ENCODE peak calls at places on chromosomes 12 and 14, in six cellular contexts. E is progenitor cell of endocrine pancreas, Q is AG09309, W is nephron progenitor cell, O is IMR-90, C is left ventricle myocardium inferior. A is an unnamed sample.

GRCh38 chr14:101947904-101948665 is 16.3 kb upstream of the DYNC1H1 start:
- DNase-seq in E (peak; percentile 100), O (peak; percentile 100), C (peak; percentile 100), W (peak; percentile 99), Q (peak; percentile 99), A (peak; percentile 100)

GRCh38 chr14:65658202-65658601 is 245.7 kb downstream of the FUT8 start:
- DNase-seq in Q (peak; percentile 2), W (no peak), E (no peak), C (no peak), O (peak; percentile 81), A (no peak)

GRCh38 chr12:59317598-59317997 is 278.2 kb upstream of the SLC16A7 start:
- DNase-seq in O (no peak), W (no peak), C (no peak), E (no peak), Q (no peak), A (no peak)

GRCh38 chr14:33938131-33938949 is 12.5 kb downstream of the EGLN3 start:
- DNase-seq in C (peak; percentile 87), E (no peak), Q (no peak), O (no peak), W (peak; percentile 38), A (no peak)

GRCh38 chr14:72836085-72836484 is 57.8 kb downstream of the DPF3 start:
- DNase-seq in C (no peak), E (no peak), Q (no peak), O (no peak), W (no peak), A (no peak)

GRCh38 chr12:62891805-62892549 is 43.0 kb downstream of the PPM1H start:
- DNase-seq in O (no peak), Q (no peak), W (no peak), E (no peak), C (no peak), A (no peak)

GRCh38 chr14:81311128-81311527 is 89.0 kb downstream of the STON2 start:
- DNase-seq in Q (no peak), W (no peak), O (no peak), C (no peak), E (no peak), A (no peak)

GRCh38 chr12:48390026-48390425 is 39.3 kb upstream of the ZNF641 start:
- DNase-seq in E (no peak), C (no peak), O (no peak), Q (no peak), W (no peak), A (no peak)

GRCh38 chr12:126706300-126706699 is 1560.7 kb upstream of the TMEM132C start:
- DNase-seq in C (no peak), E (no peak), Q (no peak), O (no peak), W (no peak), A (no peak)

GRCh38 chr12:51269174-51270066 is 795 bp downstream of the SMAGP start:
- DNase-seq in O (no peak), C (peak; percentile 27), W (peak; percentile 59), Q (no peak), E (peak; percentile 65), A (peak; percentile 67)

GRCh38 chr12:62720661-62721330 is 214.2 kb downstream of the PPM1H start:
- DNase-seq in E (no peak), O (peak; percentile 83), C (no peak), Q (no peak), W (no peak), A (no peak)

GRCh38 chr14:69363055-69363454 is 35.0 kb downstream of the ERH start:
- DNase-seq in C (peak; percentile 33), O (peak; percentile 33), E (no peak), Q (no peak), W (peak; percentile 51), A (no peak)

GRCh38 chr12:111557271-111558106 is 41.6 kb downstream of the ATXN2 start:
- DNase-seq in Q (no peak), W (no peak), O (peak; percentile 16), E (no peak), C (no peak), A (no peak)

GRCh38 chr14:95319312-95320075 is at the start of gene CLMN:
- DNase-seq in Q (no peak), E (peak; percentile 43), O (peak; percentile 4), C (peak; percentile 44), W (peak; percentile 78), A (peak; percentile 37)

GRCh38 chr12:108454539-108455139 is 60.4 kb upstream of the FICD start:
- DNase-seq in O (no peak), Q (no peak), C (no peak), E (no peak), W (no peak), A (no peak)

GRCh38 chr12:108455706-108456105 is 59.4 kb upstream of the FICD start:
- DNase-seq in W (no peak), C (no peak), E (no peak), Q (no peak), O (no peak), A (no peak)

GRCh38 chr12:108457734-108458361 is 57.2 kb upstream of the FICD start:
- DNase-seq in C (no peak), E (no peak), O (no peak), W (no peak), Q (no peak), A (no peak)

GRCh38 chr12:108459106-108459505 is 56.0 kb upstream of the FICD start:
- DNase-seq in O (no peak), C (no peak), E (no peak), W (no peak), Q (no peak), A (no peak)

DNA sequence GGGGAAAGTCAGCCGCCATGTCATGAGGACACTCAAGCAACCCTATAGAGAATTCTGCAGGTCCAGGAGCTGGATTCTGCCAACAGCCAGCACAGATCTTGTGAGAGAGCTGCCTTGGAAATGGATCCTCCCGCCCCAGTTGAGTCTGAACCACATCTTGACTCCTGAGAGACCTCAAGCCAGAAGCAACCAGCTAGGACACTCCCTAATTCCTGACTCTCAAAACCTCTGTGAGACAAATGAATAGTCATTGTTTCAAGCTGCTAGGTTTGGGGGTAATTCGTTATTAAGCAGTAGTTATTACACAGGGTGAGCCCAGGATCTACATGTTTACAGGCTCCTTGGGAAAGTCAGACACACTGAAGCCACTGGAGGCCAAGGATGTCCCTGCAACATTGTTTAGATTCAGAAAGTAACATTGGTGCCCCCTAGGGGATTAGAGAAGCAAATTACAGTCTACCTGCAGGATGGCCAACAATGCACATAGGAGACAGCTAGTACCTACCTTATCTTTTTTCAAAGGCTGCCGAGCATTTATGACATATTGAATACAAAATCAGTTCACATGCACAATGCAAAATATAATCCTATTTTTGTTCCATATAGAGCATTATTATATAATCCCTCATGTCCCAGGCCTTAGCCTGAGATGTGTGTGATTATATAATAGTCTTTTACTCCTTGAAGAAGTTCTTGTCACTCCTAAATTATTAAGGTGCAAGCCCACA is 57.9 kb upstream of the FICD start:
- DNase-seq in C (no peak), O (peak; percentile 34), E (peak; percentile 10), W (peak; percentile 34), Q (peak; percentile 28), A (peak; percentile 25)
- TF ChIP-seq CTCF in C (peak; percentile 82), O (peak; percentile 48), E (peak; percentile 80), W (peak; percentile 73), Q (peak; percentile 73), A (peak; percentile 67)

DNA sequence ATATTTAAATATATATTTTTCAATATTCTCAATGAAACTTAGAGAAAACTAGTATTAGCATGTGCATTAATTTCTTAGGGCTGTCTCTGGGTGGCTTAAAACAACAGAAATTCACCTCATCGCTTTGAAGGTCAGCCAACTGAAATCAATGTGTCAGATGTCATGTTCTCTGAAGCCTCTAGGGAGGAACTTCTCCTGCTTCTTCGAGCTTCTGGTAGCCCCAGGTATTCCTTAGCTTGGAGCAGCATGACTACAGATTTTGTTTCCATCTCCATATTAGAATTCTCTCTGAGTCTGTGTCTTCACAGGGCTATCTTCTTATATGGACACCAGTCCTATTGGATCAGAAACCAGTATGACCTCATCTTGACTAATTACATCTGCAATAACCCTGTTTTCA is 221.5 kb downstream of the PDZRN4 start:
- DNase-seq in C (no peak), O (no peak), Q (no peak), E (no peak), W (no peak), A (no peak)
- TF ChIP-seq CTCF in C (no peak), O (no peak), Q (no peak), E (no peak), W (no peak), A (no peak)

DNA sequence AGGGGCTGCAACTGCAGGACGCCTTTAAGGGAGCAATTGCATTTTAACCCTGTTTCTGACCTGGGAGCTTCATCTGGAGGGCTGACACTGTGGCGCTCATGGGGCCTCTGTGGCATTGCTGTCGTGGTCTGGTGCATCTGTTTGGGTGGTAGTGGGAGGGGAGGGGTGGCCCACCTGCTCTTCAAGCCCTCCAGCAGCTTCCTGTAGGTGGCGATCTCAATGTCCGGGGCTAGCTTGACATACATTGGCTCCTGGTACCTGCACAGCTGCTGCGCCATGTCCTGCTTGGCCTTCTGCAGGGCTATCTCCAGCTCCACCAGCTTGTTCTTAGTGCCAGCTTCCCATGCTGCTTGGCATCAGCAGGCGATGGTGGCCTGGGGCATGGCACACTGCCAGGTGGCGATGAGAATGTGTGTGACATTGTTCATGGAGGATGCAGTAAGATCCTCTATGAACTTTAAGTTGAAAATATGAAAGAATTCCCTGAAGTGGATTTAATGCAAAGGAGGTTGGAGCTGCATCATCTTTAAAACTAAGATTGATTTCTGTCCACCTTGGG is 7.7 kb upstream of the KRT82 start:
- DNase-seq in C (no peak), E (no peak), Q (no peak), W (no peak), O (no peak), A (no peak)
- TF ChIP-seq CTCF in C (no peak), E (no peak), Q (no peak), W (no peak), O (no peak), A (no peak)

DNA sequence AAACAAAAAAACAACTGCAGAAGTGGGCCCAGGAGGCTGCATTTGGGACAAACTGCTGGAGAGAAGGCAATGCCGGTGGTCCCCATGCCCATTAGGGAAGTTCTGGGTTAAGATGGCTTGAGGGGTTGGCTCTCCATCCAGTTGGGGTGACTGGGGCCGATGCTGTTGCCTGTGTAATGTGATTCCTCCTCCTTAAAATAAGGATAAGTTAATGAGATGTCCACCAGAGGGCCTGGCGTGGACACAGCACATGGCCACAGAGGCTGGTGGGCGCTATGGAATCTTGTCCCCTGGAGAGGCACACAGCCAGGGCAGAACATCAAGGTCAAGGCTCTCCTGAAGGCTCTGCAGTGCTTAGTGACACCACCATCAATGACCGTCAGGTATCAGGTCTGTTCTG is 1.0 kb upstream of the TESC start:
- DNase-seq in E (no peak), O (peak; percentile 16), W (peak; percentile 32), C (no peak), Q (no peak), A (peak; percentile 26)
- TF ChIP-seq CTCF in E (peak; percentile 45), O (peak; percentile 38), W (peak; percentile 34), C (peak; percentile 47), Q (peak; percentile 55), A (no peak)

DNA sequence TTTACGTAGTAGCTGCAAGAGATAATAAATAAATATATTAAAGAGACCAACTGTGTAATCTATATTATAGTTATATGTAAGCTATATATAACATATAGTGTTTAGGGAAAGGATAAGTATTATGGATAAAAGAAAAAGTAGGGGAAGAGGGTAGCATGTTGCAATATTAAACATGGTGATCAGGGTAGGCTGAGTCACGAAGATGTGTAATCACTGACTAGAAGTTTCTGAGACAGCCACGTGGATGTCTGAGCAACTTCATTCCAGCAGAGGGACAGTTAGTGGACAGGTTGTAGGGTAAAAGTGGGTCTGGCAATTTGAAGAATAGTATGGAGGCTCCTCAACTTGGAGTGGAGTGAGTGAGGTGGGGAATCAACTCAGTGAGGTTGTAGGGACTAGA is 109.7 kb downstream of the ANO4 start:
- DNase-seq in E (no peak), Q (no peak), W (no peak), O (peak; percentile 51), C (no peak), A (no peak)
- TF ChIP-seq CTCF in E (no peak), Q (no peak), W (no peak), O (no peak), C (no peak), A (no peak)

GRCh38 chr12:100229036-100229635 is 28.5 kb downstream of the ACTR6 start:
- DNase-seq in E (no peak), O (peak; percentile 13), C (no peak), W (no peak), Q (no peak), A (no peak)
- TF ChIP-seq CTCF in E (no peak), O (peak; percentile 11), C (no peak), W (no peak), Q (no peak), A (no peak)

A was measured in activated CD8-positive, alpha-beta T cell treated with anti-CD3 and anti-CD28 coated beads for 36 hours.